ENCODE peak calls at places on chromosomes 4 and X, in eight cellular contexts. N, D, B, V, W, I, G and Q are unnamed samples.
A peak's percentile ranks its signal among the peaks of the same experiment; 100 is the strongest.

GRCh38 chrX:22165732-22166457 is 106.8 kb upstream of the CBLL2 start:
- DNase-seq in I (peak; percentile 30), G (no peak), V (no peak), W (no peak), D (peak; percentile 28), N (peak; percentile 22), B (no peak), Q (no peak)

GRCh38 chr4:45621926-45622325 is 501.9 kb downstream of the GABRG1 start:
- DNase-seq in B (no peak), N (no peak), D (peak; percentile 89), G (peak; percentile 18), I (peak; percentile 49), W (no peak), V (no peak), Q (no peak)

GRCh38 chrX:11533211-11533651 is 132.5 kb downstream of the ARHGAP6 start:
- DNase-seq in V (no peak), N (peak; percentile 66), I (peak; percentile 78), B (no peak), G (peak; percentile 36), W (no peak), D (peak; percentile 76), Q (no peak)

GRCh38 chr4:139619644-139620043 is 46.0 kb upstream of the MGST2 start:
- DNase-seq in D (peak; percentile 70), W (no peak), B (no peak), V (no peak), G (no peak), N (peak; percentile 29), I (no peak), Q (no peak)

GRCh38 chrX:154488336-154489075 is 1.9 kb downstream of the SLC10A3 start:
- DNase-seq in I (no peak), B (no peak), D (no peak), V (no peak), W (no peak), G (no peak), N (no peak), Q (no peak)

GRCh38 chr4:148253748-148254147 is 188.5 kb downstream of the NR3C2 start:
- DNase-seq in V (no peak), G (no peak), N (no peak), I (no peak), W (no peak), D (no peak), B (no peak), Q (no peak)

GRCh38 chrX:10769165-10769564 is 148.8 kb upstream of the MID1 start:
- DNase-seq in D (peak; percentile 71), B (peak; percentile 9), G (no peak), N (peak; percentile 66), V (no peak), I (peak; percentile 56), W (no peak), Q (no peak)

GRCh38 chr4:1693131-1693896 is 9.2 kb upstream of the FAM53A start:
- DNase-seq in D (peak; percentile 80), V (peak; percentile 54), G (peak; percentile 23), W (peak; percentile 88), N (peak; percentile 71), I (peak; percentile 78), B (peak; percentile 78), Q (peak; percentile 82)

GRCh38 chr4:48939785-48940184 is 33.2 kb upstream of the OCIAD2 start:
- DNase-seq in B (no peak), W (no peak), I (no peak), N (peak; percentile 74), G (peak; percentile 67), D (peak; percentile 83), V (no peak), Q (no peak)